ENCODE peak calls at places on chromosome 14, in ten cellular contexts. One of them, this sample, is unnamed.

GRCh38 chr14:91877376-91877775 is 10.0 kb upstream of the TC2N start:
- DNase-seq in MM.1S: no peak
- DNase-seq in NT2/D1: no peak
- DNase-seq in hepatocyte: no peak
- DNase-seq in mucosa of descending colon: no peak
- DNase-seq in effector memory CD4-positive, alpha-beta T cell: no peak
- DNase-seq in naive thymus-derived CD4-positive, alpha-beta T cell: no peak
- DNase-seq in A549: no peak
- DNase-seq in pancreas: no peak
- DNase-seq in transverse colon: no peak
- DNase-seq in this sample: no peak

GRCh38 chr14:30553311-30553989 is 5.5 kb upstream of the G2E3 start:
- DNase-seq in MM.1S: no peak
- DNase-seq in NT2/D1: no peak
- DNase-seq in hepatocyte: no peak
- DNase-seq in mucosa of descending colon: no peak
- DNase-seq in effector memory CD4-positive, alpha-beta T cell: no peak
- DNase-seq in naive thymus-derived CD4-positive, alpha-beta T cell: no peak
- DNase-seq in A549: no peak
- DNase-seq in pancreas: no peak
- DNase-seq in transverse colon: no peak
- DNase-seq in this sample: no peak

GRCh38 chr14:21063479-21063878 is 5.9 kb downstream of the RNASE8 start:
- DNase-seq in MM.1S: no peak
- DNase-seq in NT2/D1: no peak
- DNase-seq in hepatocyte: no peak
- DNase-seq in mucosa of descending colon: no peak
- DNase-seq in effector memory CD4-positive, alpha-beta T cell: no peak
- DNase-seq in naive thymus-derived CD4-positive, alpha-beta T cell: no peak
- DNase-seq in A549: no peak
- DNase-seq in pancreas: no peak
- DNase-seq in transverse colon: peak; percentile 4
- DNase-seq in this sample: no peak

GRCh38 chr14:41922014-41922413 is 315.3 kb downstream of the LRFN5 start:
- DNase-seq in MM.1S: no peak
- DNase-seq in NT2/D1: no peak
- DNase-seq in hepatocyte: no peak
- DNase-seq in mucosa of descending colon: no peak
- DNase-seq in effector memory CD4-positive, alpha-beta T cell: no peak
- DNase-seq in naive thymus-derived CD4-positive, alpha-beta T cell: no peak
- DNase-seq in A549: no peak
- DNase-seq in pancreas: no peak
- DNase-seq in transverse colon: no peak
- DNase-seq in this sample: no peak

GRCh38 chr14:50462111-50462510 is 65.4 kb upstream of the CDKL1 start:
- DNase-seq in MM.1S: no peak
- DNase-seq in NT2/D1: no peak
- DNase-seq in hepatocyte: no peak
- DNase-seq in mucosa of descending colon: no peak
- DNase-seq in effector memory CD4-positive, alpha-beta T cell: no peak
- DNase-seq in naive thymus-derived CD4-positive, alpha-beta T cell: no peak
- DNase-seq in A549: no peak
- DNase-seq in pancreas: no peak
- DNase-seq in transverse colon: no peak
- DNase-seq in this sample: no peak

GRCh38 chr14:53711205-53711604 is 245.4 kb downstream of the BMP4 start:
- DNase-seq in MM.1S: no peak
- DNase-seq in NT2/D1: no peak
- DNase-seq in hepatocyte: no peak
- DNase-seq in mucosa of descending colon: no peak
- DNase-seq in effector memory CD4-positive, alpha-beta T cell: no peak
- DNase-seq in naive thymus-derived CD4-positive, alpha-beta T cell: no peak
- DNase-seq in A549: no peak
- DNase-seq in pancreas: no peak
- DNase-seq in transverse colon: no peak
- DNase-seq in this sample: no peak

GRCh38 chr14:97056086-97056485 is 258.9 kb downstream of the VRK1 start:
- DNase-seq in MM.1S: no peak
- DNase-seq in NT2/D1: no peak
- DNase-seq in hepatocyte: no peak
- DNase-seq in mucosa of descending colon: no peak
- DNase-seq in effector memory CD4-positive, alpha-beta T cell: no peak
- DNase-seq in naive thymus-derived CD4-positive, alpha-beta T cell: no peak
- DNase-seq in A549: no peak
- DNase-seq in pancreas: no peak
- DNase-seq in transverse colon: no peak
- DNase-seq in this sample: no peak

GRCh38 chr14:22794533-22794932 is 20.7 kb downstream of the SLC7A7 start:
- DNase-seq in MM.1S: no peak
- DNase-seq in NT2/D1: no peak
- DNase-seq in hepatocyte: no peak
- DNase-seq in mucosa of descending colon: no peak
- DNase-seq in effector memory CD4-positive, alpha-beta T cell: no peak
- DNase-seq in naive thymus-derived CD4-positive, alpha-beta T cell: no peak
- DNase-seq in A549: no peak
- DNase-seq in pancreas: no peak
- DNase-seq in transverse colon: peak; percentile 30
- DNase-seq in this sample: no peak

GRCh38 chr14:43706901-43707300 is 800.2 kb downstream of the FSCB start:
- DNase-seq in MM.1S: no peak
- DNase-seq in NT2/D1: no peak
- DNase-seq in hepatocyte: no peak
- DNase-seq in mucosa of descending colon: no peak
- DNase-seq in effector memory CD4-positive, alpha-beta T cell: no peak
- DNase-seq in naive thymus-derived CD4-positive, alpha-beta T cell: no peak
- DNase-seq in A549: no peak
- DNase-seq in pancreas: no peak
- DNase-seq in transverse colon: no peak
- DNase-seq in this sample: no peak

GRCh38 chr14:106811167-106811566 is 1284.8 kb downstream of the TMEM121 start:
- DNase-seq in MM.1S: no peak
- DNase-seq in NT2/D1: no peak
- DNase-seq in hepatocyte: no peak
- DNase-seq in mucosa of descending colon: no peak
- DNase-seq in effector memory CD4-positive, alpha-beta T cell: no peak
- DNase-seq in naive thymus-derived CD4-positive, alpha-beta T cell: no peak
- DNase-seq in A549: no peak
- DNase-seq in pancreas: no peak
- DNase-seq in transverse colon: no peak
- DNase-seq in this sample: no peak

GRCh38 chr14:33782923-33783322 is 168.0 kb downstream of the EGLN3 start:
- DNase-seq in MM.1S: no peak
- DNase-seq in NT2/D1: no peak
- DNase-seq in hepatocyte: no peak
- DNase-seq in mucosa of descending colon: no peak
- DNase-seq in effector memory CD4-positive, alpha-beta T cell: no peak
- DNase-seq in naive thymus-derived CD4-positive, alpha-beta T cell: no peak
- DNase-seq in A549: no peak
- DNase-seq in pancreas: no peak
- DNase-seq in transverse colon: no peak
- DNase-seq in this sample: no peak

GRCh38 chr14:54976316-54976715 is 50.6 kb downstream of the WDHD1 start:
- DNase-seq in MM.1S: no peak
- DNase-seq in NT2/D1: no peak
- DNase-seq in hepatocyte: no peak
- DNase-seq in mucosa of descending colon: no peak
- DNase-seq in effector memory CD4-positive, alpha-beta T cell: no peak
- DNase-seq in naive thymus-derived CD4-positive, alpha-beta T cell: no peak
- DNase-seq in A549: no peak
- DNase-seq in pancreas: no peak
- DNase-seq in transverse colon: no peak
- DNase-seq in this sample: no peak

GRCh38 chr14:52355016-52355430 is 40.9 kb downstream of the PTGER2 start:
- DNase-seq in MM.1S: no peak
- DNase-seq in NT2/D1: no peak
- DNase-seq in hepatocyte: peak; percentile 33
- DNase-seq in mucosa of descending colon: no peak
- DNase-seq in effector memory CD4-positive, alpha-beta T cell: no peak
- DNase-seq in naive thymus-derived CD4-positive, alpha-beta T cell: no peak
- DNase-seq in A549: no peak
- DNase-seq in pancreas: no peak
- DNase-seq in transverse colon: no peak
- DNase-seq in this sample: no peak

GRCh38 chr14:64715628-64716412 is 11.6 kb downstream of the PLEKHG3 start:
- DNase-seq in MM.1S: no peak
- DNase-seq in NT2/D1: peak; percentile 50
- DNase-seq in hepatocyte: no peak
- DNase-seq in mucosa of descending colon: peak; percentile 69
- DNase-seq in effector memory CD4-positive, alpha-beta T cell: no peak
- DNase-seq in naive thymus-derived CD4-positive, alpha-beta T cell: no peak
- DNase-seq in A549: no peak
- DNase-seq in pancreas: peak; percentile 75
- DNase-seq in transverse colon: no peak
- DNase-seq in this sample: no peak

GRCh38 chr14:102272392-102272791 is 32.6 kb downstream of the MOK start:
- DNase-seq in MM.1S: no peak
- DNase-seq in NT2/D1: no peak
- DNase-seq in hepatocyte: no peak
- DNase-seq in mucosa of descending colon: no peak
- DNase-seq in effector memory CD4-positive, alpha-beta T cell: no peak
- DNase-seq in naive thymus-derived CD4-positive, alpha-beta T cell: no peak
- DNase-seq in A549: no peak
- DNase-seq in pancreas: no peak
- DNase-seq in transverse colon: no peak
- DNase-seq in this sample: no peak

GRCh38 chr14:20262642-20263128 is 23.6 kb downstream of the OR11H4 start:
- DNase-seq in MM.1S: no peak
- DNase-seq in NT2/D1: no peak
- DNase-seq in hepatocyte: no peak
- DNase-seq in mucosa of descending colon: no peak
- DNase-seq in effector memory CD4-positive, alpha-beta T cell: no peak
- DNase-seq in naive thymus-derived CD4-positive, alpha-beta T cell: no peak
- DNase-seq in A549: no peak
- DNase-seq in pancreas: no peak
- DNase-seq in transverse colon: no peak
- DNase-seq in this sample: no peak

DNA sequence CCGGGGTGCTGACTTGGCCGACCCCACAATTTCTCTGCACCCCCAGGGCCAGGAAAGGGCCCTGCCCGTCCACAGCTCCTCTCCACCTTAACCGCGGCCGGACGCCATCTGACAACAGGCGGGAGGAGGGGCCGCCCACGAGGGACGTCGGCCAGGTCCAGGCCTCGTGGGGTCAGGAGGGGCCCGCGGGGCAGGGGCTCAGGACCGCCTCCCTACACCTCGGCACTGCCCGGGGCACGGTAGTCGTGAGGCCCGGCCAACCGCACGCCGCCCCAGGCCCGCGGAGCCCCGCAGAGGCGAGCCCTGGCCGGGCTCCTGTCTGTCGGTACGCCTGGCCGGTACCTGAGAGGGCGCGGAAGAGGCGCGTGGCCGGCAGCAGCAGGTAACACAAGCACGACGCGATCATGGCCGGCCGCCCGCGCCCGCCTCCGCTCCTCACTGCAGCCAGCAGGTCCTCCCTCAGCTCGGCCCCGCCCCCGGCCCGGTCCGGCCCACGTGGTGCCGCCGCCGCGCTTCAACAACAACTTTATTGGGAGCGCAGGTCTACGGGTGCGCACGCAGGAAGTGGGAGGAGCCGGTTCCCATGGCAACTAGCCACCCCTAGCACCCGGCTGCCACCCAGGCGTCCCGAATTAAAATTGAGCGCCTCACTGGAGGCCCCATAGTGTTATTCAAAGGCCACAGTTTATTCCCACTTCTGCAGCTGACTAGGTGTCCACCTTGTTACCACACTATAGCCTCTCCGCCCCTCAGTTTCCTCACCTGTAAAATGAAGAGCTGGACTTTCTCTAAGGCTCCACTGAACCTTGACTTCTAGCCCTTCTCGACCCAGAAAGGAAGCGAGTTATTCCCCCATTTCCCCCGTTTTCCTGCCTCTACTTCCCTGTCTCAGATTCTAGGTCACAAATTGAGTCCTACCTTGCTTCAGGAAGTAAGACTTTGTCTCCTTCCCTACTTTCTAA is at the start of gene ANGEL1:
- DNase-seq in MM.1S: peak; percentile 89
- DNase-seq in NT2/D1: peak; percentile 94
- DNase-seq in hepatocyte: peak; percentile 98
- DNase-seq in mucosa of descending colon: peak; percentile 98
- DNase-seq in effector memory CD4-positive, alpha-beta T cell: peak; percentile 93
- DNase-seq in naive thymus-derived CD4-positive, alpha-beta T cell: peak; percentile 93
- DNase-seq in A549: peak; percentile 79
- DNase-seq in pancreas: peak; percentile 99
- DNase-seq in transverse colon: peak; percentile 97
- DNase-seq in this sample: peak; percentile 97
- H3K4me3 ChIP-seq in MM.1S: peak within 1 kb of the TSS; percentile 76
- H3K4me3 ChIP-seq in NT2/D1: peak within 1 kb of the TSS; percentile 79
- H3K4me3 ChIP-seq in hepatocyte: peak within 1 kb of the TSS; percentile 65
- H3K4me3 ChIP-seq in mucosa of descending colon: peak within 1 kb of the TSS; percentile 53
- H3K4me3 ChIP-seq in effector memory CD4-positive, alpha-beta T cell: peak within 1 kb of the TSS; percentile 93
- H3K4me3 ChIP-seq in naive thymus-derived CD4-positive, alpha-beta T cell: peak within 1 kb of the TSS; percentile 63
- H3K4me3 ChIP-seq in A549: peak within 1 kb of the TSS; percentile 70
- H3K4me3 ChIP-seq in pancreas: peak within 1 kb of the TSS; percentile 70
- H3K4me3 ChIP-seq in transverse colon: peak within 1 kb of the TSS; percentile 87
- H3K4me3 ChIP-seq in this sample: peak within 1 kb of the TSS; percentile 81

DNA sequence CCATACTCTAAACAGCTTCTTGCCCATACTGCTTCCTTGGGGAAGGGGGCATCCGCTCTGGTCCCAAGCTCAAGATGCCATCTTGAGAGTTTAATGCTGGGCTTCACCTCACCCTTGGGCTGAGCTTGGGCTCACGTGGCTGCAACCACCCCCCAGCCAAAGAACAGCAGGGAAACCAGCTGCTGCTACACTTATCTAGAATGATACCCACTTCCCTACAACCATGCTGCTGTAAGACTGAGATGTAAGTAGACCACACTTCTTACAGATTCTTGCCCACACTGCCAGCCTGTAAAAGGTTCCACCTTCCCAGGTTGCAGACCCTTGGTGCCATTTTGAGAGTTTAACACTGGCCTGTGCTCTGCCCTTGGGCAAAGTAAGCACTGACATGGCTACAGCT is 9.7 kb downstream of the CTSG start:
- DNase-seq in MM.1S: no peak
- DNase-seq in NT2/D1: no peak
- DNase-seq in hepatocyte: no peak
- DNase-seq in mucosa of descending colon: no peak
- DNase-seq in effector memory CD4-positive, alpha-beta T cell: no peak
- DNase-seq in naive thymus-derived CD4-positive, alpha-beta T cell: no peak
- DNase-seq in A549: no peak
- DNase-seq in pancreas: no peak
- DNase-seq in transverse colon: no peak
- DNase-seq in this sample: no peak
- H3K4me1 ChIP-seq in MM.1S: no peaks in the 10 kb centered on the region
- H3K4me1 ChIP-seq in NT2/D1: no peaks in the 10 kb centered on the region
- H3K4me1 ChIP-seq in hepatocyte: no peaks in the 10 kb centered on the region
- H3K4me1 ChIP-seq in mucosa of descending colon: no peaks in the 10 kb centered on the region
- H3K4me1 ChIP-seq in effector memory CD4-positive, alpha-beta T cell: no peaks in the 10 kb centered on the region
- H3K4me1 ChIP-seq in naive thymus-derived CD4-positive, alpha-beta T cell: no peaks in the 10 kb centered on the region
- H3K4me1 ChIP-seq in A549: no peaks in the 10 kb centered on the region
- H3K4me1 ChIP-seq in pancreas: no peaks in the 10 kb centered on the region
- H3K4me1 ChIP-seq in transverse colon: no peaks in the 10 kb centered on the region
- H3K4me1 ChIP-seq in this sample: peaks cover 6% of the 10 kb centered on the region

GRCh38 chr14:46951103-46951502 is 299.5 kb upstream of the RPL10L start:
- DNase-seq in MM.1S: no peak
- DNase-seq in NT2/D1: no peak
- DNase-seq in hepatocyte: no peak
- DNase-seq in mucosa of descending colon: no peak
- DNase-seq in effector memory CD4-positive, alpha-beta T cell: no peak
- DNase-seq in naive thymus-derived CD4-positive, alpha-beta T cell: no peak
- DNase-seq in A549: no peak
- DNase-seq in pancreas: no peak
- DNase-seq in transverse colon: no peak
- DNase-seq in this sample: no peak
- H3K9me3 ChIP-seq in MM.1S: no peaks in the 10 kb centered on the region
- H3K9me3 ChIP-seq in NT2/D1: no peaks in the 10 kb centered on the region
- H3K9me3 ChIP-seq in hepatocyte: no peaks in the 10 kb centered on the region
- H3K9me3 ChIP-seq in mucosa of descending colon: no peaks in the 10 kb centered on the region
- H3K9me3 ChIP-seq in effector memory CD4-positive, alpha-beta T cell: no peaks in the 10 kb centered on the region
- H3K9me3 ChIP-seq in naive thymus-derived CD4-positive, alpha-beta T cell: no peaks in the 10 kb centered on the region
- H3K9me3 ChIP-seq in A549: no peaks in the 10 kb centered on the region
- H3K9me3 ChIP-seq in pancreas: no peaks in the 10 kb centered on the region
- H3K9me3 ChIP-seq in transverse colon: no peaks in the 10 kb centered on the region
- H3K9me3 ChIP-seq in this sample: no peaks in the 10 kb centered on the region

GRCh38 chr14:36661506-36662257 is at the start of gene PAX9:
- DNase-seq in MM.1S: peak; percentile 82
- DNase-seq in NT2/D1: peak; percentile 85
- DNase-seq in hepatocyte: peak; percentile 91
- DNase-seq in mucosa of descending colon: peak; percentile 93
- DNase-seq in effector memory CD4-positive, alpha-beta T cell: no peak
- DNase-seq in naive thymus-derived CD4-positive, alpha-beta T cell: no peak
- DNase-seq in A549: peak; percentile 88
- DNase-seq in pancreas: peak; percentile 88
- DNase-seq in transverse colon: peak; percentile 86
- DNase-seq in this sample: peak; percentile 93
- H3K4me3 ChIP-seq in MM.1S: peak within 1 kb of the TSS; percentile 60
- H3K4me3 ChIP-seq in NT2/D1: peak within 1 kb of the TSS; percentile 54
- H3K4me3 ChIP-seq in hepatocyte: peak within 1 kb of the TSS; percentile 17
- H3K4me3 ChIP-seq in mucosa of descending colon: no peak within 1 kb of the TSS
- H3K4me3 ChIP-seq in effector memory CD4-positive, alpha-beta T cell: no peak within 1 kb of the TSS
- H3K4me3 ChIP-seq in naive thymus-derived CD4-positive, alpha-beta T cell: no peak within 1 kb of the TSS
- H3K4me3 ChIP-seq in A549: peak within 1 kb of the TSS; percentile 66
- H3K4me3 ChIP-seq in pancreas: peak within 1 kb of the TSS; percentile 35
- H3K4me3 ChIP-seq in transverse colon: no peak within 1 kb of the TSS
- H3K4me3 ChIP-seq in this sample: peak within 1 kb of the TSS; percentile 64